ENCODE peak calls at places on chromosomes 11 and 22, in nine cellular contexts. H is immature natural killer cell; M is heart left ventricle; I is neural progenitor cell; Q is germinal center; L is hypothalamus; P is GM03348; R is activated B cell treated with CpG ODN at 0.5 μM for 24 hours; O is activated CD8-positive, alpha-beta memory T cell treated with anti-CD3 and anti-CD28 coated beads, Interleukin-2, amount 10 ng/mL, durations not matched to agents 7 days and 5 days. T is an unnamed sample.
A peak's percentile ranks its signal among the peaks of the same experiment; 100 is the strongest.

GRCh38 chr11:130070109-130070828 is 575 bp downstream of the APLP2 start:
- DNase-seq in Q (peak; percentile 69), O (peak; percentile 64), R (peak; percentile 58), H (peak; percentile 50), I (peak; percentile 67), M (peak; percentile 36), L (peak; percentile 44), P (peak; percentile 60), T (peak; percentile 45)

GRCh38 chr22:50148166-50148500 is 22.4 kb upstream of the PANX2 start:
- DNase-seq in H (no peak), R (no peak), I (no peak), O (no peak), M (no peak), Q (no peak), L (no peak), P (no peak), T (no peak)

GRCh38 chr11:2732261-2732939 is 32.6 kb upstream of the KCNQ1OT1 start:
- DNase-seq in M (no peak), P (no peak), L (peak; percentile 65), R (no peak), I (no peak), H (no peak), O (no peak), Q (no peak), T (peak; percentile 63)

GRCh38 chr22:20206709-20207215 is 55.9 kb upstream of the CCDC188 start:
- DNase-seq in P (peak; percentile 53), R (no peak), I (no peak), O (peak; percentile 49), Q (no peak), L (no peak), M (no peak), H (no peak), T (no peak)

GRCh38 chr22:37075046-37075445 is 23.5 kb downstream of the KCTD17 start:
- DNase-seq in M (no peak), Q (no peak), I (no peak), R (no peak), O (no peak), L (no peak), P (no peak), H (no peak), T (no peak)

GRCh38 chr11:129884581-129884980 is 10.8 kb downstream of the NFRKB start:
- DNase-seq in M (no peak), H (no peak), R (no peak), I (no peak), O (no peak), L (no peak), P (no peak), Q (no peak), T (no peak)

GRCh38 chr22:16594026-16594425 is 1.4 kb upstream of the CCT8L2 start:
- DNase-seq in O (no peak), H (no peak), L (no peak), M (no peak), R (no peak), P (no peak), Q (no peak), I (no peak), T (no peak)

GRCh38 chr22:31361743-31362142 is 15.6 kb upstream of the PATZ1 start:
- DNase-seq in O (no peak), H (no peak), L (no peak), M (no peak), R (no peak), P (no peak), Q (no peak), I (no peak), T (no peak)

GRCh38 chr11:11607772-11608171 is 14.0 kb downstream of the GALNT18 start:
- DNase-seq in M (no peak), I (no peak), R (no peak), Q (no peak), L (no peak), O (no peak), P (no peak), H (no peak), T (no peak)

GRCh38 chr11:14973621-14974020 is 1.5 kb upstream of the CALCA start:
- DNase-seq in L (no peak), H (no peak), P (peak; percentile 41), O (peak; percentile 51), Q (peak; percentile 25), I (peak; percentile 65), R (peak; percentile 39), M (no peak), T (no peak)

GRCh38 chr11:7547091-7547490 is 33.3 kb downstream of the PPFIBP2 start:
- DNase-seq in P (no peak), Q (no peak), H (no peak), L (no peak), I (no peak), O (no peak), M (no peak), R (no peak), T (no peak)

GRCh38 chr11:109845437-109845836 is 247.8 kb upstream of the ZC3H12C start:
- DNase-seq in Q (no peak), I (no peak), R (no peak), O (no peak), M (no peak), P (peak; percentile 63), L (no peak), H (no peak), T (no peak)

GRCh38 chr22:47655930-47656329 is 893.5 kb downstream of the TBC1D22A start:
- DNase-seq in O (no peak), I (no peak), H (no peak), P (no peak), R (no peak), Q (no peak), L (no peak), M (no peak), T (no peak)

GRCh38 chr22:23815781-23816551 is 22.8 kb downstream of the DERL3 start:
- DNase-seq in L (peak; percentile 21), R (no peak), I (no peak), M (peak; percentile 59), O (no peak), P (no peak), Q (no peak), H (no peak), T (no peak)

GRCh38 chr22:50292643-50293440 is 14.6 kb downstream of the PLXNB2 start:
- DNase-seq in I (no peak), P (no peak), R (no peak), H (no peak), M (no peak), L (no peak), Q (peak; percentile 76), O (no peak), T (no peak)

GRCh38 chr11:122098223-122098980 is 17.6 kb downstream of the BLID start:
- DNase-seq in I (no peak), L (no peak), P (no peak), O (no peak), M (no peak), H (no peak), Q (no peak), R (no peak), T (no peak)

GRCh38 chr11:126830216-126830615 is 170.4 kb downstream of the KIRREL3 start:
- DNase-seq in I (no peak), M (no peak), L (no peak), P (no peak), O (no peak), R (no peak), H (no peak), Q (no peak), T (no peak)

GRCh38 chr11:104333977-104334376 is 170.0 kb upstream of the PDGFD start:
- DNase-seq in Q (peak; percentile 5), M (no peak), H (peak; percentile 29), O (no peak), L (no peak), R (no peak), P (no peak), I (no peak), T (no peak)

GRCh38 chr11:128424867-128425285 is 162.5 kb downstream of the ETS1 start:
- DNase-seq in H (no peak), M (peak; percentile 63), Q (no peak), P (no peak), R (no peak), L (no peak), I (no peak), O (no peak), T (no peak)

GRCh38 chr11:8610532-8611116 is 16.6 kb upstream of the STK33 start:
- DNase-seq in L (no peak), P (no peak), O (no peak), I (no peak), H (no peak), R (no peak), Q (no peak), M (no peak), T (no peak)

GRCh38 chr22:44454113-44454769 is 43.8 kb downstream of the RTL6 start:
- DNase-seq in M (no peak), P (no peak), H (no peak), O (peak; percentile 30), L (no peak), Q (no peak), I (no peak), R (no peak), T (no peak)

GRCh38 chr22:49776053-49776511 is 51.6 kb downstream of the BRD1 start:
- DNase-seq in M (no peak), P (no peak), O (no peak), I (no peak), Q (no peak), L (no peak), R (no peak), H (no peak), T (no peak)

GRCh38 chr11:134950692-134951304 is 538.8 kb upstream of the B3GAT1 start:
- DNase-seq in M (no peak), R (no peak), P (peak; percentile 22), I (peak; percentile 26), H (no peak), O (no peak), L (no peak), Q (no peak), T (no peak)

GRCh38 chr11:7904910-7905309 is 26.2 kb downstream of the OR10A6 start:
- DNase-seq in M (no peak), O (no peak), H (no peak), R (no peak), P (peak; percentile 57), I (peak; percentile 33), L (no peak), Q (no peak), T (no peak)

GRCh38 chr11:119816660-119817059 is 87.7 kb upstream of the NECTIN1 start:
- DNase-seq in R (no peak), H (no peak), L (no peak), Q (no peak), I (no peak), O (no peak), M (no peak), P (no peak), T (no peak)

GRCh38 chr11:134890446-134890845 is 478.4 kb upstream of the B3GAT1 start:
- DNase-seq in O (no peak), H (no peak), Q (no peak), I (no peak), P (no peak), M (no peak), L (no peak), R (no peak), T (no peak)

GRCh38 chr22:25929479-25929878 is 187.5 kb downstream of the MYO18B start:
- DNase-seq in M (no peak), P (no peak), O (no peak), R (no peak), L (no peak), H (no peak), I (peak; percentile 67), Q (no peak), T (no peak)

GRCh38 chr11:79417069-79417920 is 23.5 kb downstream of the TENM4 start:
- DNase-seq in L (no peak), I (no peak), P (no peak), O (no peak), Q (no peak), H (no peak), R (no peak), M (no peak), T (no peak)

GRCh38 chr11:78921517-78921916 is 346.9 kb upstream of the NARS2 start:
- DNase-seq in P (no peak), H (no peak), M (no peak), Q (no peak), I (no peak), R (no peak), L (no peak), O (no peak), T (no peak)